ENCODE peak calls at places on chromosomes 16 and 17, in nine cellular contexts. One of them, this sample, is unnamed.

GRCh38 chr16:71327720-71328119 is 30.8 kb upstream of the CALB2 start:
- DNase-seq in Peyer's patch: no peak
- DNase-seq in stimulated activated CD4-positive, alpha-beta T cell treated with anti-CD3 and anti-CD28 coated beads, Interleukin-1b, Interleukin-23, amount 100 ng/mL, for 48 hours: no peak
- DNase-seq in aorta: no peak
- DNase-seq in activated CD4-positive, alpha-beta T cell treated with anti-CD3 and anti-CD28 coated beads, Interleukin-2, amount 50 U/mL, for 1 hour: no peak
- DNase-seq in progenitor cell of endocrine pancreas: no peak
- DNase-seq in mucosa of descending colon: no peak
- DNase-seq in naive thymus-derived CD4-positive, alpha-beta T cell: no peak
- DNase-seq in activated CD4-positive, alpha-beta memory T cell treated with anti-CD3 and anti-CD28 coated beads for 36 hours: no peak
- DNase-seq in this sample: no peak

GRCh38 chr17:36089888-36090836 is at the start of gene CCL3:
- DNase-seq in Peyer's patch: no peak
- DNase-seq in stimulated activated CD4-positive, alpha-beta T cell treated with anti-CD3 and anti-CD28 coated beads, Interleukin-1b, Interleukin-23, amount 100 ng/mL, for 48 hours: peak
- DNase-seq in aorta: peak
- DNase-seq in activated CD4-positive, alpha-beta T cell treated with anti-CD3 and anti-CD28 coated beads, Interleukin-2, amount 50 U/mL, for 1 hour: no peak
- DNase-seq in progenitor cell of endocrine pancreas: no peak
- DNase-seq in mucosa of descending colon: no peak
- DNase-seq in naive thymus-derived CD4-positive, alpha-beta T cell: no peak
- DNase-seq in activated CD4-positive, alpha-beta memory T cell treated with anti-CD3 and anti-CD28 coated beads for 36 hours: peak
- DNase-seq in this sample: no peak

GRCh38 chr17:58277726-58278595 is 2.8 kb downstream of the MPO start:
- DNase-seq in Peyer's patch: no peak
- DNase-seq in stimulated activated CD4-positive, alpha-beta T cell treated with anti-CD3 and anti-CD28 coated beads, Interleukin-1b, Interleukin-23, amount 100 ng/mL, for 48 hours: no peak
- DNase-seq in aorta: no peak
- DNase-seq in activated CD4-positive, alpha-beta T cell treated with anti-CD3 and anti-CD28 coated beads, Interleukin-2, amount 50 U/mL, for 1 hour: no peak
- DNase-seq in progenitor cell of endocrine pancreas: no peak
- DNase-seq in mucosa of descending colon: no peak
- DNase-seq in naive thymus-derived CD4-positive, alpha-beta T cell: no peak
- DNase-seq in activated CD4-positive, alpha-beta memory T cell treated with anti-CD3 and anti-CD28 coated beads for 36 hours: no peak
- DNase-seq in this sample: no peak

GRCh38 chr16:10906914-10907756 is 30.1 kb downstream of the CIITA start:
- DNase-seq in Peyer's patch: no peak
- DNase-seq in stimulated activated CD4-positive, alpha-beta T cell treated with anti-CD3 and anti-CD28 coated beads, Interleukin-1b, Interleukin-23, amount 100 ng/mL, for 48 hours: no peak
- DNase-seq in aorta: no peak
- DNase-seq in activated CD4-positive, alpha-beta T cell treated with anti-CD3 and anti-CD28 coated beads, Interleukin-2, amount 50 U/mL, for 1 hour: no peak
- DNase-seq in progenitor cell of endocrine pancreas: no peak
- DNase-seq in mucosa of descending colon: no peak
- DNase-seq in naive thymus-derived CD4-positive, alpha-beta T cell: no peak
- DNase-seq in activated CD4-positive, alpha-beta memory T cell treated with anti-CD3 and anti-CD28 coated beads for 36 hours: no peak
- DNase-seq in this sample: no peak

GRCh38 chr17:50638851-50639767 is 4.4 kb downstream of the ABCC3 start:
- DNase-seq in Peyer's patch: peak
- DNase-seq in stimulated activated CD4-positive, alpha-beta T cell treated with anti-CD3 and anti-CD28 coated beads, Interleukin-1b, Interleukin-23, amount 100 ng/mL, for 48 hours: no peak
- DNase-seq in aorta: peak
- DNase-seq in activated CD4-positive, alpha-beta T cell treated with anti-CD3 and anti-CD28 coated beads, Interleukin-2, amount 50 U/mL, for 1 hour: no peak
- DNase-seq in progenitor cell of endocrine pancreas: no peak
- DNase-seq in mucosa of descending colon: peak
- DNase-seq in naive thymus-derived CD4-positive, alpha-beta T cell: no peak
- DNase-seq in activated CD4-positive, alpha-beta memory T cell treated with anti-CD3 and anti-CD28 coated beads for 36 hours: no peak
- DNase-seq in this sample: peak

GRCh38 chr16:47065766-47066688 is 77.7 kb downstream of the NETO2 start:
- DNase-seq in Peyer's patch: no peak
- DNase-seq in stimulated activated CD4-positive, alpha-beta T cell treated with anti-CD3 and anti-CD28 coated beads, Interleukin-1b, Interleukin-23, amount 100 ng/mL, for 48 hours: no peak
- DNase-seq in aorta: no peak
- DNase-seq in activated CD4-positive, alpha-beta T cell treated with anti-CD3 and anti-CD28 coated beads, Interleukin-2, amount 50 U/mL, for 1 hour: no peak
- DNase-seq in progenitor cell of endocrine pancreas: no peak
- DNase-seq in mucosa of descending colon: no peak
- DNase-seq in naive thymus-derived CD4-positive, alpha-beta T cell: no peak
- DNase-seq in activated CD4-positive, alpha-beta memory T cell treated with anti-CD3 and anti-CD28 coated beads for 36 hours: no peak
- DNase-seq in this sample: no peak

GRCh38 chr16:35410438-35410837 is 1951.0 kb downstream of the TP53TG3F start:
- DNase-seq in Peyer's patch: no peak
- DNase-seq in stimulated activated CD4-positive, alpha-beta T cell treated with anti-CD3 and anti-CD28 coated beads, Interleukin-1b, Interleukin-23, amount 100 ng/mL, for 48 hours: no peak
- DNase-seq in aorta: no peak
- DNase-seq in activated CD4-positive, alpha-beta T cell treated with anti-CD3 and anti-CD28 coated beads, Interleukin-2, amount 50 U/mL, for 1 hour: no peak
- DNase-seq in progenitor cell of endocrine pancreas: no peak
- DNase-seq in mucosa of descending colon: no peak
- DNase-seq in naive thymus-derived CD4-positive, alpha-beta T cell: no peak
- DNase-seq in activated CD4-positive, alpha-beta memory T cell treated with anti-CD3 and anti-CD28 coated beads for 36 hours: no peak
- DNase-seq in this sample: no peak

GRCh38 chr16:21159281-21159951 is 942 bp downstream of the LDAF1 start:
- DNase-seq in Peyer's patch: peak
- DNase-seq in stimulated activated CD4-positive, alpha-beta T cell treated with anti-CD3 and anti-CD28 coated beads, Interleukin-1b, Interleukin-23, amount 100 ng/mL, for 48 hours: no peak
- DNase-seq in aorta: peak
- DNase-seq in activated CD4-positive, alpha-beta T cell treated with anti-CD3 and anti-CD28 coated beads, Interleukin-2, amount 50 U/mL, for 1 hour: peak
- DNase-seq in progenitor cell of endocrine pancreas: peak
- DNase-seq in mucosa of descending colon: peak
- DNase-seq in naive thymus-derived CD4-positive, alpha-beta T cell: peak
- DNase-seq in activated CD4-positive, alpha-beta memory T cell treated with anti-CD3 and anti-CD28 coated beads for 36 hours: peak
- DNase-seq in this sample: no peak

GRCh38 chr17:73064084-73064938 is 28.2 kb downstream of the SLC39A11 start:
- DNase-seq in Peyer's patch: no peak
- DNase-seq in stimulated activated CD4-positive, alpha-beta T cell treated with anti-CD3 and anti-CD28 coated beads, Interleukin-1b, Interleukin-23, amount 100 ng/mL, for 48 hours: no peak
- DNase-seq in aorta: peak
- DNase-seq in activated CD4-positive, alpha-beta T cell treated with anti-CD3 and anti-CD28 coated beads, Interleukin-2, amount 50 U/mL, for 1 hour: no peak
- DNase-seq in progenitor cell of endocrine pancreas: no peak
- DNase-seq in mucosa of descending colon: no peak
- DNase-seq in naive thymus-derived CD4-positive, alpha-beta T cell: no peak
- DNase-seq in activated CD4-positive, alpha-beta memory T cell treated with anti-CD3 and anti-CD28 coated beads for 36 hours: no peak
- DNase-seq in this sample: no peak

GRCh38 chr16:61684566-61684965 is 351.7 kb downstream of the CDH8 start:
- DNase-seq in Peyer's patch: no peak
- DNase-seq in stimulated activated CD4-positive, alpha-beta T cell treated with anti-CD3 and anti-CD28 coated beads, Interleukin-1b, Interleukin-23, amount 100 ng/mL, for 48 hours: no peak
- DNase-seq in aorta: no peak
- DNase-seq in activated CD4-positive, alpha-beta T cell treated with anti-CD3 and anti-CD28 coated beads, Interleukin-2, amount 50 U/mL, for 1 hour: no peak
- DNase-seq in progenitor cell of endocrine pancreas: no peak
- DNase-seq in mucosa of descending colon: no peak
- DNase-seq in naive thymus-derived CD4-positive, alpha-beta T cell: no peak
- DNase-seq in activated CD4-positive, alpha-beta memory T cell treated with anti-CD3 and anti-CD28 coated beads for 36 hours: no peak
- DNase-seq in this sample: no peak

GRCh38 chr16:46961373-46962353 is 11.8 kb downstream of the DNAJA2 start:
- DNase-seq in Peyer's patch: no peak
- DNase-seq in stimulated activated CD4-positive, alpha-beta T cell treated with anti-CD3 and anti-CD28 coated beads, Interleukin-1b, Interleukin-23, amount 100 ng/mL, for 48 hours: peak
- DNase-seq in aorta: no peak
- DNase-seq in activated CD4-positive, alpha-beta T cell treated with anti-CD3 and anti-CD28 coated beads, Interleukin-2, amount 50 U/mL, for 1 hour: peak
- DNase-seq in progenitor cell of endocrine pancreas: no peak
- DNase-seq in mucosa of descending colon: no peak
- DNase-seq in naive thymus-derived CD4-positive, alpha-beta T cell: no peak
- DNase-seq in activated CD4-positive, alpha-beta memory T cell treated with anti-CD3 and anti-CD28 coated beads for 36 hours: peak
- DNase-seq in this sample: peak

GRCh38 chr17:13086142-13086769 is 68.4 kb upstream of the ELAC2 start:
- DNase-seq in Peyer's patch: no peak
- DNase-seq in stimulated activated CD4-positive, alpha-beta T cell treated with anti-CD3 and anti-CD28 coated beads, Interleukin-1b, Interleukin-23, amount 100 ng/mL, for 48 hours: no peak
- DNase-seq in aorta: no peak
- DNase-seq in activated CD4-positive, alpha-beta T cell treated with anti-CD3 and anti-CD28 coated beads, Interleukin-2, amount 50 U/mL, for 1 hour: no peak
- DNase-seq in progenitor cell of endocrine pancreas: no peak
- DNase-seq in mucosa of descending colon: no peak
- DNase-seq in naive thymus-derived CD4-positive, alpha-beta T cell: no peak
- DNase-seq in activated CD4-positive, alpha-beta memory T cell treated with anti-CD3 and anti-CD28 coated beads for 36 hours: no peak
- DNase-seq in this sample: peak

GRCh38 chr16:71896688-71897368 is 1.5 kb downstream of the IST1 start:
- DNase-seq in Peyer's patch: no peak
- DNase-seq in stimulated activated CD4-positive, alpha-beta T cell treated with anti-CD3 and anti-CD28 coated beads, Interleukin-1b, Interleukin-23, amount 100 ng/mL, for 48 hours: no peak
- DNase-seq in aorta: no peak
- DNase-seq in activated CD4-positive, alpha-beta T cell treated with anti-CD3 and anti-CD28 coated beads, Interleukin-2, amount 50 U/mL, for 1 hour: no peak
- DNase-seq in progenitor cell of endocrine pancreas: no peak
- DNase-seq in mucosa of descending colon: no peak
- DNase-seq in naive thymus-derived CD4-positive, alpha-beta T cell: no peak
- DNase-seq in activated CD4-positive, alpha-beta memory T cell treated with anti-CD3 and anti-CD28 coated beads for 36 hours: no peak
- DNase-seq in this sample: no peak

GRCh38 chr17:73342057-73342522 is 30.3 kb upstream of the CDC42EP4 start:
- DNase-seq in Peyer's patch: no peak
- DNase-seq in stimulated activated CD4-positive, alpha-beta T cell treated with anti-CD3 and anti-CD28 coated beads, Interleukin-1b, Interleukin-23, amount 100 ng/mL, for 48 hours: no peak
- DNase-seq in aorta: peak
- DNase-seq in activated CD4-positive, alpha-beta T cell treated with anti-CD3 and anti-CD28 coated beads, Interleukin-2, amount 50 U/mL, for 1 hour: no peak
- DNase-seq in progenitor cell of endocrine pancreas: no peak
- DNase-seq in mucosa of descending colon: no peak
- DNase-seq in naive thymus-derived CD4-positive, alpha-beta T cell: no peak
- DNase-seq in activated CD4-positive, alpha-beta memory T cell treated with anti-CD3 and anti-CD28 coated beads for 36 hours: no peak
- DNase-seq in this sample: no peak

GRCh38 chr16:52545157-52545543 is 1.8 kb downstream of the TOX3 start:
- DNase-seq in Peyer's patch: no peak
- DNase-seq in stimulated activated CD4-positive, alpha-beta T cell treated with anti-CD3 and anti-CD28 coated beads, Interleukin-1b, Interleukin-23, amount 100 ng/mL, for 48 hours: no peak
- DNase-seq in aorta: no peak
- DNase-seq in activated CD4-positive, alpha-beta T cell treated with anti-CD3 and anti-CD28 coated beads, Interleukin-2, amount 50 U/mL, for 1 hour: no peak
- DNase-seq in progenitor cell of endocrine pancreas: no peak
- DNase-seq in mucosa of descending colon: peak
- DNase-seq in naive thymus-derived CD4-positive, alpha-beta T cell: no peak
- DNase-seq in activated CD4-positive, alpha-beta memory T cell treated with anti-CD3 and anti-CD28 coated beads for 36 hours: no peak
- DNase-seq in this sample: no peak

GRCh38 chr17:29698019-29698777 is 75.5 kb upstream of the CORO6 start:
- DNase-seq in Peyer's patch: no peak
- DNase-seq in stimulated activated CD4-positive, alpha-beta T cell treated with anti-CD3 and anti-CD28 coated beads, Interleukin-1b, Interleukin-23, amount 100 ng/mL, for 48 hours: no peak
- DNase-seq in aorta: no peak
- DNase-seq in activated CD4-positive, alpha-beta T cell treated with anti-CD3 and anti-CD28 coated beads, Interleukin-2, amount 50 U/mL, for 1 hour: no peak
- DNase-seq in progenitor cell of endocrine pancreas: no peak
- DNase-seq in mucosa of descending colon: no peak
- DNase-seq in naive thymus-derived CD4-positive, alpha-beta T cell: no peak
- DNase-seq in activated CD4-positive, alpha-beta memory T cell treated with anti-CD3 and anti-CD28 coated beads for 36 hours: no peak
- DNase-seq in this sample: no peak

GRCh38 chr16:27980076-27980775 is 83.3 kb downstream of the GSG1L start:
- DNase-seq in Peyer's patch: no peak
- DNase-seq in stimulated activated CD4-positive, alpha-beta T cell treated with anti-CD3 and anti-CD28 coated beads, Interleukin-1b, Interleukin-23, amount 100 ng/mL, for 48 hours: no peak
- DNase-seq in aorta: no peak
- DNase-seq in activated CD4-positive, alpha-beta T cell treated with anti-CD3 and anti-CD28 coated beads, Interleukin-2, amount 50 U/mL, for 1 hour: no peak
- DNase-seq in progenitor cell of endocrine pancreas: no peak
- DNase-seq in mucosa of descending colon: no peak
- DNase-seq in naive thymus-derived CD4-positive, alpha-beta T cell: no peak
- DNase-seq in activated CD4-positive, alpha-beta memory T cell treated with anti-CD3 and anti-CD28 coated beads for 36 hours: no peak
- DNase-seq in this sample: no peak

This sample was measured in GM04503.